ENCODE peak calls at places on chromosomes 1 and 21, in five cellular contexts. Z is GM12891, V is stomach, G is heart left ventricle, N is esophagus muscularis mucosa. Q is an unnamed sample.

GRCh38 chr1:1089731-1090423 is 15.8 kb upstream of the RNF223 start:
- DNase-seq in Z (no peak), V (no peak), G (no peak), N (no peak), Q (no peak)

GRCh38 chr21:36966066-36966845 is at the start of gene HLCS:
- DNase-seq in Z (peak), V (peak), G (peak), N (no peak), Q (peak)

GRCh38 chr1:183227963-183228649 is 42.0 kb downstream of the LAMC2 start:
- DNase-seq in Z (peak), V (peak), G (peak), N (no peak), Q (peak)

GRCh38 chr1:113732802-113733201 is 26.5 kb downstream of the PHTF1 start:
- DNase-seq in Z (no peak), V (no peak), G (no peak), N (no peak), Q (no peak)

GRCh38 chr1:56125316-56125715 is 454.0 kb downstream of the PLPP3 start:
- DNase-seq in Z (no peak), V (no peak), G (no peak), N (no peak), Q (no peak)

GRCh38 chr1:10415211-10415930 is 14.9 kb upstream of the CENPS start:
- DNase-seq in Z (no peak), V (peak), G (peak), N (no peak), Q (peak)

GRCh38 chr1:18417317-18418269 is 63.1 kb upstream of the KLHDC7A start:
- DNase-seq in Z (no peak), V (no peak), G (no peak), N (no peak), Q (no peak)

GRCh38 chr1:29410476-29410875 is 174.2 kb downstream of the PTPRU start:
- DNase-seq in Z (no peak), V (no peak), G (no peak), N (no peak), Q (no peak)

GRCh38 chr1:243388276-243388675 is 132.4 kb downstream of the SDCCAG8 start:
- DNase-seq in Z (no peak), V (no peak), G (no peak), N (no peak), Q (no peak)

GRCh38 chr1:115641762-115642167 is at the start of gene VANGL1:
- DNase-seq in Z (peak), V (peak), G (peak), N (peak), Q (peak)

GRCh38 chr1:214228976-214229375 is 52.0 kb upstream of the SMYD2 start:
- DNase-seq in Z (no peak), V (no peak), G (peak), N (no peak), Q (no peak)

GRCh38 chr1:54800899-54801759 is at the start of gene TTC22:
- DNase-seq in Z (peak), V (peak), G (no peak), N (no peak), Q (peak)

GRCh38 chr1:52054496-52055065 is 410 bp downstream of the TXNDC12 start:
- DNase-seq in Z (no peak), V (no peak), G (no peak), N (no peak), Q (no peak)

GRCh38 chr1:226497276-226497833 is 51.2 kb upstream of the STUM start:
- DNase-seq in Z (no peak), V (peak), G (no peak), N (no peak), Q (no peak)

GRCh38 chr1:224317383-224318045 is 12.5 kb downstream of the NVL start:
- DNase-seq in Z (no peak), V (no peak), G (no peak), N (no peak), Q (no peak)

GRCh38 chr1:2099871-2100774 is 49.9 kb downstream of the PRKCZ start:
- DNase-seq in Z (no peak), V (no peak), G (no peak), N (no peak), Q (no peak)

GRCh38 chr1:155177918-155178281 is 4.3 kb downstream of the TRIM46 start:
- DNase-seq in Z (no peak), V (peak), G (peak), N (no peak), Q (no peak)

DNA sequence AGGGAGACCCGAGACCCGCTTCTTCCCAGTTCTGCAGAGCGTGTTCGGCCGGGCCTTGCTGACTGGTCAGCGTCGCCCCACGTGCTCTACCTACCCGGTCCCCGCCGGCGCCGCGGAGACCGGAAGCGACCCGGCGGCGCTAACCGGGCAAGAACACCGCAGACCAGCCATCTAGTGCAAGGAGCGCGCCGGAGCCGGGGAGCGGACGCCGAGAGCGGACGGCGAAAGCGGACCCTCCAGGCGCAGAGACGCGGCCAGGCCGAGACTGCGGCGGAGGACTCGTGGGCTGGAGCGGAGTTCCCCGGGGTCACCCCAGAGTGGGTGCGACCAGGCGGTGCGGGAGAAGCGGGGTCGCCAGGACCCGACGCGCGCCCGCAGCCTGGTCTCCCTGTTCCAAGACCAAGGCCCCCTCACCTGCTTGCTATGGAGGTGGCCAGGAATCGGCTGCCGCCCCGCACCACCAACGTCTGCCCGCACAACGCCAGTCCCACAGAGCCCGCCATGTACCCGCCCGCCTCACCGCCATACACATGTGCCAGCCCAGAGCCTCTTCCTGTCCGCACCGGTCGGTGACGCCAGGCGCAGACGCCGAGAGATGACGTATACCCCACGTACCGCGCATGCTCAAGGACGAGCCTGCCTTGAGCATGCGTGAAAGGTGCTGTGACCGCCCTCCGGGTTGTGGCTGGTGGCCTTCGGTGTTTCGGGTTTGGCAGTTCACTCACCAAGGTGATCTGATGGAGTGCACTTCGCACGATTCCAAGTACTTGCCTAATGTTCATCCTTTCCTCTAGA is at the start of gene WDR4:
- DNase-seq in Z (peak), V (peak), G (peak), N (peak), Q (peak)
- TF ChIP-seq POLR2A in Z (peak), V (no peak), G (no peak), N (peak), Q (peak)

GRCh38 chr1:96370752-96371151 is 350.8 kb upstream of the PTBP2 start:
- DNase-seq in Z (no peak), V (no peak), G (no peak), N (no peak), Q (no peak)
- TF ChIP-seq POLR2A in Z (no peak), V (no peak), G (no peak), N (no peak), Q (no peak)

GRCh38 chr1:150267896-150268295 is 920 bp downstream of the APH1A start:
- DNase-seq in Z (no peak), V (no peak), G (no peak), N (no peak), Q (no peak)

GRCh38 chr1:150272379-150272840 is at the start of gene C1orf54:
- DNase-seq in Z (no peak), V (no peak), G (peak), N (no peak), Q (no peak)

GRCh38 chr1:150273310-150273709 is 720 bp downstream of the C1orf54 start:
- DNase-seq in Z (no peak), V (no peak), G (no peak), N (no peak), Q (no peak)

GRCh38 chr1:150268342-150268705 is 492 bp downstream of the APH1A start:
- DNase-seq in Z (peak), V (peak), G (peak), N (no peak), Q (peak)

GRCh38 chr1:150268706-150269403 is at the start of gene APH1A:
- DNase-seq in Z (peak), V (peak), G (peak), N (peak), Q (peak)
- TF ChIP-seq POLR2A in Z (no peak), V (no peak), G (no peak), N (peak), Q (peak)

DNA sequence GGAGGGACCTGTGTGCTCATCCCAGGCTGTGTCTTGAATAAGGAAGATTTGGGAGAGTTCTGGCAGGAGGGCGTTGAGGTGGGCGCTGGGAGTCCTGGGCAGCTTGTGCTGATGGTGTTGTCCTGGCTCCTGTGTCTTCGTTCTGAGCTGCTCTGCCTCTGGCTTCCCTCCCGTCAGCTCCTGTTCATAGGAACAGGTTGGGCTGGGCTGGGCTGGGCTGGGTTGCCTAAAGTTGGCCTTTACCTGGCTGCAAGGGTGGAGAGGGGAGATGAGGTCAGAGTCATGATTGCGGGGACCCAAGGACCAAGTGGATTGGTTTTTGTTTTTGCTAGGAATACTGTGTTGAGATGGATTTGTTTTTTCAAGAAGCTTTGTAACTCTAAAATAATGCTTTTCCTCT is 9.1 kb downstream of the NECAP2 start:
- DNase-seq in Z (no peak), V (no peak), G (no peak), N (no peak), Q (no peak)
- TF ChIP-seq POLR2A in Z (no peak), V (no peak), G (no peak), N (no peak), Q (no peak)

GRCh38 chr1:156337888-156338179 is 258 bp downstream of the CCT3 start:
- DNase-seq in Z (no peak), V (no peak), G (no peak), N (no peak), Q (no peak)

GRCh38 chr1:156337052-156337887 is 822 bp downstream of the CCT3 start:
- DNase-seq in Z (no peak), V (no peak), G (no peak), N (no peak), Q (no peak)

GRCh38 chr1:156336242-156336641 is 1.9 kb downstream of the CCT3 start:
- DNase-seq in Z (no peak), V (no peak), G (no peak), N (no peak), Q (peak)

GRCh38 chr1:156342556-156342955 is 4.2 kb downstream of the TSACC start:
- DNase-seq in Z (no peak), V (no peak), G (no peak), N (no peak), Q (no peak)

DNA sequence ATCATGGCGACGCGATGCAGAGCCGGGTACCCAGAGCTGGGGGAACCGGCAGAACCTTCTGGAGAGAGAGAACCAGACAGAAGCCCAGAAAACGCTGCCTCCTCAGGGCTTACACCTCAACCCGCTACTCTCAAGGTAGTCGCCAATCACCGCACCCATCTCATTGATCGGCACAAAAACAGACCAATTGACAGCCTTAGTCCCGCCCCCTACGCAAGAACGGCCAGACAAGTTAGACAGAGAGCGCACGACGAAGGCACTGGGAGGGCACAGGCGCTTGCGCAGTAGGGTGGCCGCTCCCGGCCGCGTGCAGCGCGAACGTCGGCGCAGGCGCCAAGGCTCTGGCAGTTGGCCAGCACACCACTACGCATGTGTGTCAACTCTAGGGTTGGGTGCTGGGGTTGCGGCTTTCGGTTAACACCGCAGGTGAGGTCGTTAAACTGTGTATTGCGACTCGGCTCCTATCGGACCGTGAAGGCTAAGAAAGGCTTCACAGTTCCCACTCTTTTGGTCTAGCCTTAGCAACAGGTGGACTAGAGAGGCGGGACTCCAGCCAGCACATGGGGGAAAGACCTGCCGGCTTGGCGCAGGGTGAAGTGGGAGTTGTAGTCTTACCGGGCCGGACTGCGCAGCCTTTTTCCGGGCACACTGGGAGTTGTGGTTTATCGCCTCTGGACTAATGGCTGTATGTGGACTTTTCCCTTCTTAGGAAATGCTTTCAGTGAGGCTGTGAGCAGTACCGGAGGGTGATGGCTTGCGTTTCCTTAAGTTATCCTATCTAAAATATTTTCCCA is at the start of the genes CCT3 and TSACC:
- DNase-seq in Z (peak), V (peak), G (peak), N (peak), Q (peak)
- TF ChIP-seq POLR2A in Z (peak), V (no peak), G (no peak), N (no peak), Q (peak)

DNA sequence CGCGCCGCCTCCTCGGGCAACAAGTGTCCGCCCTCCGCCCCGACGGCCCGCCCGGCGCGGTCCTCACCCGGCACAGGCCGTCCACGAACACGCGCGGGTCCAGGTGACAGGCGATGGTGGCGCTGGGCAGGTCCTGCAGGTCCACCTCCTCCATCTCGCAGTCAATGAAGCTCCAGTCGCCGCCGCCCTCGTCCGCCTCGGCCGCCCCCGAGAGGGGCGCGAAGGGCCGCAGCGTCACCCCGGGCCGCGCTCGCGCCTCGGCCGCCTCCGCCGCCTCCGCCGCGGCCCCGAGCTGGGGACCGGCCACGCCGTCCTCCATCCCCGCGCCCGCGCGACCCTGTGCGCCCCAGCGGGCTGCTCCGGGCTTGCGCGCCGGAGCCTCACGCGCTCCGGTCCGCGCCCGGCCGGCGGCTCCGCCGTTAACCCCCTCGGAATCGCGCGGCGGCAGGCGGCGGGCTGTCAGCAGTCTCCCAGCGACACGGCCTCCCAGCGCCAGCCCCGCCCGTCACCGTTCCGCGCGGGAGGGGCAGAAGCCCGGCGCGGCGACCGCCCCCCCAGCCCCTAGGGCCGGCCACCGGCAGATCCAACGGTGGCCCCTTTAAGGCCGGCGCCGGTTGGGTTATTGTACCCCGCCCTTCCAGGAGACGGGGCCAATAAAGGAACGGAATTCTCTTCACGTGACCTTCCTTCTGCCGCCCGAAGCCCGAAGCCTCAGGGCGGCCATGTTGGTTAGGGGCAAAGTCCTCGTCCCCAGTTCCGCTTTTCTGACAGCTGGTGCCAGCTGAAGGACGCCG is at the start of gene RCAN1:
- DNase-seq in Z (peak), V (peak), G (peak), N (peak), Q (peak)
- TF ChIP-seq POLR2A in Z (no peak), V (no peak), G (no peak), N (no peak), Q (peak)

GRCh38 chr1:118945460-118945859 is 42.7 kb downstream of the TBX15 start:
- DNase-seq in Z (no peak), V (no peak), G (no peak), N (no peak), Q (no peak)

GRCh38 chr1:118947790-118948189 is 40.4 kb downstream of the TBX15 start:
- DNase-seq in Z (no peak), V (no peak), G (no peak), N (no peak), Q (no peak)

GRCh38 chr1:118948796-118949195 is 39.3 kb downstream of the TBX15 start:
- DNase-seq in Z (no peak), V (no peak), G (no peak), N (no peak), Q (no peak)

GRCh38 chr1:118948351-118948750 is 39.8 kb downstream of the TBX15 start:
- DNase-seq in Z (no peak), V (no peak), G (no peak), N (no peak), Q (no peak)

DNA sequence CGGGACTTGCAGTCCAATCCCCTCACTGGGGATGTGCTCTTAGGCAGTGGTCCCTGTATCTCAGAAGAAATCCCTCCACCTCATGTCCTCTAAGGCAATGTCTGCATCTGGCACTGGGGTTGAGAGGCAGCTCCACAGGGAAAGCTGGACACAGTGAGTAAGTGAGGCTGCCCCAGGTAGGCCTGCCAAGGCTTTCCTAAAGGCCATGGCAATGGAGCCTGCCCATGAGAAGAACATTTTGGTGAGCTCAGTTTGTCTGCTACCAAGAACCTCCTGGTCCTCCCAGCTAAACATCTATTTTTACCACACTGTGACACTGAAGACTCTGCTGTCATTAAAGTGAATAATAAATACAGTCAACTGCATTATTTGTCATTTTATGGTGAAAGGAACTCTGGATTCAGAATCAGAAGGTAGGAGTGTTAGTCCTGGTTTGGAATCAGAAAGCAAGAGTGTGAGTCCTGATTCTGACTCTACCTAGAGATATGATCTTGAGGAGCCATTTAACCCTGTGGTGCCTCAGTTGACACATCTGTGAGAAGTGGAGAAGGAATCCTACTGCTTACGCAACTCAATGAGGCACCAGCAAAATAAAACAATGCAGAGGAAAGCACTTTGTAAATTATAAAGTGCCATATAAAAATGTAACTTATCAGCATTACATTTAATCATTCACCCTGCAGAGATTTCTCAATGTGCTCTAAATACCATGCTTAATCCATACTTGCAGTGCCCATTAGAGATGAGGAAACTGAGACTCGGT is 41.0 kb downstream of the TBX15 start:
- DNase-seq in Z (no peak), V (no peak), G (no peak), N (no peak), Q (no peak)
- TF ChIP-seq POLR2A in Z (no peak), V (no peak), G (no peak), N (no peak), Q (no peak)